ENCODE peak calls at places on chromosomes 4 and X, in four cellular contexts. N, L, F and E are unnamed samples.

GRCh38 chrX:15877380-15877779 is 22.8 kb upstream of the AP1S2 start:
- DNase-seq in F (no peak), L (no peak), N (no peak), E (no peak)

GRCh38 chr4:84841435-84841834 is 125.1 kb downstream of the WDFY3 start:
- DNase-seq in L (no peak), F (no peak), N (no peak), E (no peak)

GRCh38 chrX:30751497-30751896 is 98.3 kb downstream of the GK start:
- DNase-seq in F (no peak), N (no peak), L (no peak), E (no peak)

GRCh38 chr4:23888421-23889319 is 1.2 kb downstream of the PPARGC1A start:
- DNase-seq in N (no peak), L (no peak), F (no peak), E (peak)

GRCh38 chr4:85898236-85898635 is 423.3 kb downstream of the ARHGAP24 start:
- DNase-seq in L (no peak), N (no peak), F (no peak), E (no peak)

GRCh38 chrX:55908685-55909212 is 191.2 kb downstream of the RRAGB start:
- DNase-seq in L (peak), N (no peak), F (no peak), E (no peak)

GRCh38 chrX:22365460-22365859 is 92.7 kb downstream of the CBLL2 start:
- DNase-seq in N (no peak), L (no peak), F (no peak), E (no peak)

GRCh38 chr4:79248610-79249009 is 77.3 kb downstream of the NAA11 start:
- DNase-seq in N (no peak), F (no peak), L (no peak), E (no peak)

GRCh38 chr4:42786350-42787070 is 106.0 kb upstream of the GRXCR1 start:
- DNase-seq in L (no peak), F (peak), N (no peak), E (no peak)

GRCh38 chr4:1321946-1322650 is 24.9 kb upstream of the UVSSA start:
- DNase-seq in N (no peak), F (no peak), L (no peak), E (no peak)

GRCh38 chr4:95155759-95156451 is 392.9 kb downstream of the UNC5C start:
- DNase-seq in F (no peak), L (no peak), N (no peak), E (no peak)

GRCh38 chr4:133981327-133981726 is 220.3 kb downstream of the PABPC4L start:
- DNase-seq in L (no peak), N (no peak), F (no peak), E (no peak)

GRCh38 chr4:133982533-133983224 is 218.9 kb downstream of the PABPC4L start:
- DNase-seq in N (no peak), F (no peak), L (no peak), E (no peak)
- H3K27ac ChIP-seq in N (no peak), F (no peak), L (no peak), E (no peak)

DNA sequence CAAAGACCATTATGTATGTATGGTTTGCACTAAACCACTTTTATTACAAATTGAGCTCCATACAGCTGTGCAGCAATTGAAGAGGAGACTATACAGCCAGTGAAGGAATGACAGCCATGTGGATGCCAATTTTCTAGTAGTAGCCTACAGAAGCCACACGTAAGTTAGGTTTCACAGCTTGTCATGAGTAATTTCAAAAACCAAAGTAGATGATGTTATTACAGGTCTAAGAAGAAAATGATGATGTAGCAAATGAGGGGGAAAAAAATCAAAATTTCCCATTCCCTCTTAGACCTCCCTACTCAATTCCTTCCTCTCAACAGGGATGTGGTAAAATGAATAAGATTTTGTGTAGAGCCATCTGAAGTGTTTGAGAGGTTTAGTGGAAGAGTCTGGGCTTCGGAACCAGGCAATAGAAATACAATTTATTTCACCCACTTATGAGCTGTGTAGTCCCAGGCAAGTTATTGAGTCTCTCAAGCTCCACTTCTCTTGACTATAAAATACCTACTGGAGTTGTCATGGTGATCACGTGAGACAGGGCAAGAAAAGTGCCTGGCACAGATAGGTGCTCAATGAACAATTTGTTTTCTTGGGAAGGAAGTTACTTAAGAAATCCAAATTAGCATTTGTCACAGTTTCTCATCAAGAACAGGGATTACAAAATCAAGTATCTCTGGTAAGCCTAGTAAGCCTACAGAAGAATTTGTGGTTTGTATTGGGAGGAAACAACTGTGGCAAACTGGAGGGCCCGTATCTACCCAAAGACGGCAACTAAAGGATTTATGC is 37.3 kb upstream of the RASGEF1B start:
- DNase-seq in F (no peak), N (no peak), L (no peak), E (no peak)
- H3K27ac ChIP-seq in F (peak), N (no peak), L (no peak), E (no peak)

DNA sequence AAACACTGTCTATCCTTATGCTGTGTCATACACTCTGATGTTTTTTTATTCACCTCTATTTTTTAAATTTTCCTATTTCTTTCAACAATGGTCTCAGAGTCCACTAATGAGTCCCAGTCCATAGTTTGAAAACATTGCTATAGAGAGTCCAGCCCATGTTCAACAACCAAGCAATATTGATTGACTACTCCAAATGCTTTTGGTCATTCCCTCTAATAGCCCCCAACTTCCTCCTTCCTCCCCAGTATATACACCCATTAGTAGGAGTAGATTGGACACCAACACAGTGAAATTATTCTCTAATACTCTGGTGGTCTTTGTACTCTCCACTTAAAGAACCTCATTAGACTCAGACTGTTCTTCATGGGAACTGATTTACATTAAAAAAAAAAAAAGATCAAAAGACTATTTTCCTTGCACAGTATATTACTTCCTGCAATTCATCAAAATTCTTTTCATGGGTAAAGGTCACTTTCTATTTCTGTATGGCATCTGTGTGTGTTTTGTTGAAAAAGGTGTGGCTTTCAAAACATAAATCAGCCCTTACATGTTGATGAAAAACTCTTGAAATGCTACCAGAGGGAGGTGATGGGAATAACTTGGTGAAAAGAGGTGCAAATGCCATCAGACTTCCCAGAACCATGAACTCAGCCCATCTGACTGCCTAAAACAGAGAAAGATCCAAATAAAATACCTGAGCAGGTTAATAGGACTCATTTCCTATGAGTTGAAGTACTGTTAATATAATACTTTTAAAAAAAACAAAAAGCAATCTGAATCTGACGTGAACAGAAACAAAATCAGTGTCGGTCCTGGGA is 250.3 kb upstream of the KLF3 start:
- DNase-seq in N (no peak), F (no peak), L (no peak), E (no peak)
- H3K27ac ChIP-seq in N (no peak), F (no peak), L (no peak), E (no peak)

GRCh38 chr4:6991249-6991648 is 51.9 kb upstream of the TADA2B start:
- DNase-seq in F (no peak), L (no peak), N (no peak), E (no peak)
- H3K27ac ChIP-seq in F (peak), L (no peak), N (no peak), E (no peak)